ENCODE peak calls at places on chromosomes 6 and 20, in seven cellular contexts. R, U, J, X, D, B and P are unnamed samples.

GRCh38 chr6:63635563-63636515 is at the start of gene PHF3:
- DNase-seq in R (peak; percentile 84), U (peak; percentile 95), J (peak; percentile 94), X (peak; percentile 73), D (peak; percentile 95), B (peak; percentile 91), P (peak; percentile 97)

GRCh38 chr6:156563710-156564109 is 213.5 kb upstream of the ARID1B start:
- DNase-seq in R (no peak), U (no peak), J (no peak), X (no peak), D (no peak), B (no peak), P (no peak)

GRCh38 chr6:156283091-156283490 is 494.1 kb upstream of the ARID1B start:
- DNase-seq in R (no peak), U (no peak), J (no peak), X (no peak), D (no peak), B (no peak), P (no peak)

GRCh38 chr6:159540152-159540551 is 152.9 kb downstream of the SOD2 start:
- DNase-seq in R (no peak), U (no peak), J (no peak), X (no peak), D (no peak), B (no peak), P (peak; percentile 43)

GRCh38 chr6:90319044-90319443 is 22.4 kb upstream of the BACH2 start:
- DNase-seq in R (peak; percentile 79), U (no peak), J (no peak), X (no peak), D (no peak), B (no peak), P (no peak)

GRCh38 chr20:22052025-22052527 is 346.6 kb downstream of the PAX1 start:
- DNase-seq in R (no peak), U (no peak), J (no peak), X (no peak), D (no peak), B (no peak), P (no peak)

GRCh38 chr6:130575971-130576370 is 210.2 kb downstream of the TMEM200A start:
- DNase-seq in R (no peak), U (no peak), J (peak; percentile 73), X (no peak), D (no peak), B (no peak), P (peak; percentile 67)

GRCh38 chr20:10962937-10963336 is 289.1 kb upstream of the JAG1 start:
- DNase-seq in R (no peak), U (no peak), J (no peak), X (no peak), D (no peak), B (no peak), P (no peak)

GRCh38 chr6:151630387-151630786 is 136.6 kb downstream of the CCDC170 start:
- DNase-seq in R (no peak), U (no peak), J (no peak), X (no peak), D (no peak), B (no peak), P (no peak)

GRCh38 chr6:5136856-5137255 is 51.7 kb downstream of the PPP1R3G start:
- DNase-seq in R (no peak), U (no peak), J (no peak), X (no peak), D (no peak), B (no peak), P (no peak)

GRCh38 chr20:29079769-29080690 is 2177.4 kb upstream of the DEFB115 start:
- DNase-seq in R (no peak), U (peak; percentile 56), J (peak; percentile 25), X (no peak), D (no peak), B (no peak), P (no peak)

GRCh38 chr6:132491303-132491702 is 21.6 kb downstream of the STX7 start:
- DNase-seq in R (peak; percentile 52), U (no peak), J (no peak), X (no peak), D (no peak), B (no peak), P (no peak)

GRCh38 chr6:132496519-132497180 is 16.3 kb downstream of the STX7 start:
- DNase-seq in R (no peak), U (no peak), J (no peak), X (no peak), D (no peak), B (no peak), P (no peak)

GRCh38 chr6:132491881-132492280 is 21.0 kb downstream of the STX7 start:
- DNase-seq in R (no peak), U (no peak), J (no peak), X (no peak), D (no peak), B (no peak), P (no peak)

GRCh38 chr6:132495604-132496079 is 17.3 kb downstream of the STX7 start:
- DNase-seq in R (no peak), U (no peak), J (no peak), X (no peak), D (no peak), B (no peak), P (no peak)

DNA sequence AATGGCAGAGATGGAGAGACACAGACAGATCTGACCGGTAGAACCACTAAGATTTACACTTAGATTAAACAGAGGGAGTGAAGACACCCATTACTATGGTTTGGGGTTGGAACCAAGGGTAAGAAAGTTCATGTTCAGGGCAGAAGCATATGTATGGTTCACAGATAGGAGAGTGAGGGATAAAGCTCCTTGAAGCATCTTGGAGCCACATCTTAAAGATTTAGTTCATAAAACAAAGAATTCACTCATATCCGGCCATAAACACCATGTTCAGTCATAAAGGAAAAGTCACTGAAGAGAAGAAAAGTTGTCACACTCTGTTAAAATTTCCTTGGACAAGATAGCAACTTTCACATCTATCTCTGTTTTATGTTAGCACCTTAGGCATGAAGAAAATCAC is 18.0 kb downstream of the STX7 start:
- DNase-seq in R (no peak), U (no peak), J (no peak), X (no peak), D (no peak), B (no peak), P (no peak)
- H3K36me3 ChIP-seq in R (peaks cover 8% of the 10 kb centered on the region), U (no peaks in the 10 kb centered on the region), J (no peaks in the 10 kb centered on the region), X (no peaks in the 10 kb centered on the region), D (peaks cover 9% of the 10 kb centered on the region), B (no peaks in the 10 kb centered on the region), P (peaks cover 40% of the 10 kb centered on the region)

DNA sequence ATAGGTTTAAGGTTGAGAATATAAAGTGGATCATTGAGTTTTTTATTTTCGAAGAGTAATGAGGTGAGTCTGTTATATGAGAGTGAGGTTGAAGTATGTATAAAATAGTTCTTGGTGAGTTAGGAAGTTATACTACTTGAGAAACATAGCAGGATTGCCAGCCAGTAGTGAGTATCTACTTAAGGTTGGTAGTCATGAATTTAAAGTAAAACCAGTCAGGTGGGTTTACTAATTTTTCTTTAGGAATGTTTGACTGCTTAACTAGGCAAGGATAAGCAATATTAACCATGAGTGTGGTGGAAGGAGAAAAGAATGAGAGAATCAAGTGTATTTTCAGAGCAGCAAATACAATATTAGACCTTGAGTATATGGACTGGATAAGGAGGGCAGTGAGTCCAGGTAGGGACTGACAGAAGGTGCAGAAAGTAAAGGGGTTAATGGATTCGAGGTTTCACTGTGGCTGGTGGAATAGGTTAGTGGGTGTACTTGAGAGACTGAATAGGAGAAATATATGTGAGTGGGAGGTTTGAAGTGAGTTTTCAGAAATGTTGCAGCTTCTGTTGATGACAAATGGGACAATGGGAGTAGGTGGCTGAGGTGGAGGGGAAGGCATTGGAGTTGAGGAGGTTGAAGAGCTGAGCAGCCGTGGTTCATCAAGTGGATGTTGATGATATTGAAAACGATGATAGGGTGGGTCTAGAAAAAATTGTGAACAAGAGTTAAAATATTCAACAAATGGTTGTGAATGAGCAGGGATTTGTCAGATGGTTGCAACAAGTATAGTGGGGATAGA is 232.5 kb upstream of the ASCC3 start:
- DNase-seq in R (no peak), U (no peak), J (no peak), X (no peak), D (no peak), B (no peak), P (no peak)
- H3K36me3 ChIP-seq in R (no peaks in the 10 kb centered on the region), U (no peaks in the 10 kb centered on the region), J (no peaks in the 10 kb centered on the region), X (no peaks in the 10 kb centered on the region), D (no peaks in the 10 kb centered on the region), B (no peaks in the 10 kb centered on the region), P (no peaks in the 10 kb centered on the region)

GRCh38 chr20:49540232-49540620 is 27.7 kb downstream of the PTGIS start:
- DNase-seq in R (no peak), U (no peak), J (no peak), X (no peak), D (no peak), B (no peak), P (no peak)

GRCh38 chr20:49541733-49542513 is 26.0 kb downstream of the PTGIS start:
- DNase-seq in R (peak; percentile 63), U (peak; percentile 79), J (peak; percentile 17), X (peak; percentile 45), D (peak; percentile 75), B (peak; percentile 71), P (no peak)

GRCh38 chr20:49538950-49539349 is 29.0 kb downstream of the PTGIS start:
- DNase-seq in R (no peak), U (no peak), J (no peak), X (no peak), D (no peak), B (no peak), P (no peak)

GRCh38 chr20:49540696-49541435 is 27.1 kb downstream of the PTGIS start:
- DNase-seq in R (no peak), U (no peak), J (no peak), X (no peak), D (no peak), B (no peak), P (no peak)

DNA sequence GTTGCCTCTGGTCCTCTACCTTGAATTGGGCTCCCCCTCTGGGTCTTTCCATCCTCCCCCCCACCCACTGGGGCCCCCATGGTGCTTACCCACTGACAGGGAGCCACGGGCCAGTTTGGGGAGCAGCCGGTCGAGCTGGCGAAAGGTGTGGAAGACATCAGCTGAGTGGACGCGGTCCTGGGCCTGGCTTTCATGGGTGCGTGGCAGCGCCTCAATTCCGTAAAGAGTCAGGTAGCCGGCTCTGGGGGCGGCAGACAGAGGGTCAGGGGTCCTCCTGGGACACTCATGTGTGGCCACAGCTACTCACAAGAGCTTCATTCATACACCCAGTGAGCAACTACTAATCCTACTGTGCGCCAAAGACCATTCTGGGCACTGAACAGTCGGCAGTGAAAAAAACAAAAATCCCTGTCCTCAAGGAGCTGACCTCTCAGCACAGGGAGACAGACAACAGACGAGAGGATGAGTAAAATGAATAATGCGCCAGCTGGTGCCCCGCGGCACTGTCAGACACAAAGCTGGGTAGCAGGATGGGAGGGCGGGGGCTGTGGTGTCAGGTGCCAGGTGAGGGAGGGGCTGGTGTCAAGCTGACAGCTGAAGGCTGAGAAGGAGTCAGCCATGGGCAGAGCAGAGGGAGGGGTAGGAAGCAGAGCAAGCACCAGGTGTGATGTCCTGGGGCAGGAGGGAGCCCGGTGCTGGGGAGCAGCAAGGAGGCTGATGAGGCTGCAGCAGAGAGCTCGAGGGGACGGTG is 28.3 kb downstream of the PTGIS start:
- DNase-seq in R (no peak), U (no peak), J (no peak), X (no peak), D (no peak), B (no peak), P (no peak)
- H3K36me3 ChIP-seq in R (peaks cover 6% of the 10 kb centered on the region), U (no peaks in the 10 kb centered on the region), J (no peaks in the 10 kb centered on the region), X (no peaks in the 10 kb centered on the region), D (no peaks in the 10 kb centered on the region), B (peaks cover 2% of the 10 kb centered on the region), P (no peaks in the 10 kb centered on the region)

GRCh38 chr20:41100001-41100480 is 37.3 kb upstream of the PLCG1 start:
- DNase-seq in R (peak; percentile 62), U (no peak), J (no peak), X (no peak), D (no peak), B (no peak), P (no peak)
- H3K36me3 ChIP-seq in R (peaks cover 46% of the 10 kb centered on the region), U (peaks cover 93% of the 10 kb centered on the region), J (peaks cover 61% of the 10 kb centered on the region), X (peaks cover 18% of the 10 kb centered on the region), D (peaks cover 95% of the 10 kb centered on the region), B (no peaks in the 10 kb centered on the region), P (peaks cover 94% of the 10 kb centered on the region)

GRCh38 chr6:34152806-34153565 is 7.1 kb upstream of the GRM4 start:
- DNase-seq in R (no peak), U (peak; percentile 15), J (no peak), X (no peak), D (peak; percentile 49), B (no peak), P (peak; percentile 37)
- H3K36me3 ChIP-seq in R (no peaks in the 10 kb centered on the region), U (no peaks in the 10 kb centered on the region), J (no peaks in the 10 kb centered on the region), X (no peaks in the 10 kb centered on the region), D (no peaks in the 10 kb centered on the region), B (no peaks in the 10 kb centered on the region), P (no peaks in the 10 kb centered on the region)